ENCODE peak calls at places on chromosomes 7 and 10, in four cellular contexts. C is neuronal stem cell, U is H9, M is IMR-90. R is an unnamed sample.
A peak's percentile ranks its signal among the peaks of the same experiment; 100 is the strongest.

GRCh38 chr7:98745722-98746318 is 124.0 kb downstream of the TMEM130 start:
- DNase-seq in C (peak; percentile 76), U (peak; percentile 82), M (peak; percentile 17), R (peak; percentile 21)

GRCh38 chr10:120460191-120460590 is 3.2 kb downstream of the PLPP4 start:
- DNase-seq in C (no peak), U (no peak), M (no peak), R (peak; percentile 31)

GRCh38 chr10:127337801-127338200 is 141.4 kb upstream of the INSYN2A start:
- DNase-seq in C (no peak), U (no peak), M (no peak), R (no peak)

GRCh38 chr7:99975782-99976521 is at the start of gene AZGP1:
- DNase-seq in C (no peak), U (no peak), M (no peak), R (no peak)

GRCh38 chr10:44334621-44335184 is 50.2 kb downstream of the CXCL12 start:
- DNase-seq in C (no peak), U (no peak), M (peak; percentile 89), R (peak; percentile 86)

GRCh38 chr10:117534321-117535044 is 8.1 kb upstream of the EMX2 start:
- DNase-seq in C (no peak), U (peak; percentile 31), M (no peak), R (no peak)

GRCh38 chr10:1169981-1170866 is 114.0 kb downstream of the WDR37 start:
- DNase-seq in C (no peak), U (no peak), M (no peak), R (no peak)

GRCh38 chr10:132870426-132870825 is 71.9 kb downstream of the CFAP46 start:
- DNase-seq in C (no peak), U (peak; percentile 14), M (no peak), R (no peak)

GRCh38 chr7:131897016-131897789 is 340.8 kb upstream of the PODXL start:
- DNase-seq in C (no peak), U (peak; percentile 54), M (peak; percentile 24), R (peak; percentile 11)

GRCh38 chr7:72462311-72462710 is 50.2 kb upstream of the CALN1 start:
- DNase-seq in C (no peak), U (no peak), M (no peak), R (no peak)

GRCh38 chr7:151819826-151820225 is 57.1 kb downstream of the PRKAG2 start:
- DNase-seq in C (no peak), U (no peak), M (no peak), R (no peak)

GRCh38 chr7:35277359-35277758 is 23.5 kb upstream of the TBX20 start:
- DNase-seq in C (no peak), U (no peak), M (no peak), R (no peak)

GRCh38 chr10:91796332-91797076 is 1.7 kb upstream of the TNKS2 start:
- DNase-seq in C (no peak), U (peak; percentile 66), M (no peak), R (peak; percentile 21)
- H3K14ac ChIP-seq in C (no peak overlapping the region), U (no peak overlapping the region), M (peak overlapping the region; percentile 10), R (no peak overlapping the region)

GRCh38 chr10:102624751-102625330 is 19.4 kb upstream of the TRIM8 start:
- DNase-seq in C (no peak), U (no peak), M (no peak), R (no peak)
- H3K14ac ChIP-seq in C (no peak overlapping the region), U (no peak overlapping the region), M (peak overlapping the region; percentile 50), R (no peak overlapping the region)

GRCh38 chr7:47282790-47283496 is 299.0 kb downstream of the TNS3 start:
- DNase-seq in C (no peak), U (no peak), M (no peak), R (no peak)
- H3K14ac ChIP-seq in C (no peak overlapping the region), U (no peak overlapping the region), M (no peak overlapping the region), R (no peak overlapping the region)

GRCh38 chr10:99777918-99778716 is 4.3 kb upstream of the ABCC2 start:
- DNase-seq in C (no peak), U (peak; percentile 36), M (no peak), R (peak; percentile 21)
- H3K14ac ChIP-seq in C (no peak overlapping the region), U (no peak overlapping the region), M (peak overlapping the region; percentile 25), R (no peak overlapping the region)

DNA sequence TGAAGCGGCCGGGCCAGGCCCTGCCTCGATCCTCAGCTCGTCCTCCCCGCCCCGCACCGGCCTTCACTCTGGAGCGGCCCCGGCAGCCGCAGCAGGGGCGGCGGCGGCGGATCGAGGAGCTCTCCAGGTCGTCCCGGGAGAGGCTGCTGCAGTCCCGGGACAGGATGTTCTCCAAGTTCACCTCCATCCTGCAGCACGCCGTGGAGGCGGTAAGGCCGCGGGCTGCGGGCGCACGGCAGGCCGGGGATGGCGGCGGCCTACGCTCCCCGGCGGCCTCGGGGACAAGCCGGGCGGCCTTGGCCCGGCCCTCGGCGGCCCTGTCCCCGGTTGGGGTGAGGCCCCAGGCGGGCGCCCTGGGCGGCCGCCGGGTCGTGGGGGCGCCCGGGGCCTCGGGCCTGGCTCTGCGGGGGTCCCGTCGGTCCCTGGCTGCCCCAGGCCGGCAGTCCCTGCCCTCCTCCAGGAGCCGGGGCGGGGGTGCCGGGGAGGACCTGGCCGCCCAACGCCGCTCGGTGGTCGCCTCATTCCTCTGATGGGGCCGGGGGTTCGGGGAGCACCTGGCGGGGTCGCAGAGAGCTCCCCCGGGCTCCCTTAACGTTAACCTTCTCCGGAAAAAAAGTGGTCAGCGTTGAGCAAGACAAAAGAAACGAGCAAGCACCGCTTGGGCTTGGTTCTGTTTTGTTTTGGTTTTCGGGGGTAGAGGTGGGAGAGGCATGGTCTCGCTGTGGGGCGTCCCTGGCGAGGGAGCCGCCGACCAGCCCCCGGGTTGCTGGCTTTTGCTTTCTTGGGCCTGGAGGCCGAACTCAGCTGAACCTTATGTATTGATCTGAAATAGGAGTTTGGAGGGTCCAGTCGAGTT is 563 bp downstream of the FHIP2A start:
- DNase-seq in C (peak; percentile 21), U (peak; percentile 41), M (peak; percentile 14), R (peak; percentile 43)
- H3K14ac ChIP-seq in C (peak overlapping the region; percentile 82), U (peak overlapping the region; percentile 99), M (peak overlapping the region; percentile 100), R (peak overlapping the region; percentile 57)

DNA sequence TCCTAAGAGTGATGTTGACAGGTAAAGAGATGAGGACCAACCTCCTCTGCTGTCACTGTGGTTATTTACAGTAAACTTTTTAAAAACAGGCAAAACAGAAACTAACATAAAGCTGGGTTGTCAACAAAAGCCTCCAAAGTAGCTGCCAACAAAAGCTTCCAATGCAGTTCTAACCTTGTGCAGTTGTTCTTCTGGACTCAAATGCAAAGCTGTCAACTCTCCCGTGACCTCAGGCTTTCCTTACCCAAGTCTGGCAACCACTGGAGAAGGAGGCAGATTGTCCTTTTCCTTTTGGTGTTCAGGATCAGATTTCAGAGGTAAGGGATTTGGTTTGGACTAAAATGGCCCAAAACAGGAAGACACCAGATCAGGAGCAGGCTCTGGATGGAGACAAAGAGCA is 63.1 kb downstream of the DLG5 start:
- DNase-seq in C (no peak), U (no peak), M (no peak), R (peak; percentile 46)
- H3K14ac ChIP-seq in C (no peak overlapping the region), U (no peak overlapping the region), M (no peak overlapping the region), R (no peak overlapping the region)

R was measured in mesenchymal stem cell.